ENCODE peak calls at places on chromosomes 1 and 21, in six cellular contexts. P is lower lobe of right lung, V is SW 1271, K is uterus, Q is psoas muscle, L is Calu3. N is an unnamed sample.

GRCh38 chr1:150764617-150765090 is 924 bp downstream of the CTSS start:
- DNase-seq in Q (no peak), P (no peak), K (no peak), L (peak; percentile 12), V (no peak), N (peak; percentile 42)

GRCh38 chr1:109905520-109905919 is 5.1 kb upstream of the CSF1 start:
- DNase-seq in V (no peak), K (no peak), Q (no peak), L (no peak), P (no peak), N (no peak)

GRCh38 chr21:44500111-44500510 is 39.9 kb downstream of the KRTAP10-1 start:
- DNase-seq in P (no peak), K (no peak), Q (no peak), V (no peak), L (no peak), N (no peak)

GRCh38 chr1:151288502-151288901 is 6.4 kb downstream of the ZNF687 start:
- DNase-seq in V (no peak), Q (no peak), L (no peak), K (no peak), P (no peak), N (no peak)

GRCh38 chr21:45011911-45012660 is 62.3 kb upstream of the ADARB1 start:
- DNase-seq in Q (peak; percentile 62), K (peak; percentile 31), V (peak; percentile 85), P (peak; percentile 36), L (peak; percentile 58), N (peak; percentile 83)

GRCh38 chr1:58465825-58466617 is 80.5 kb downstream of the OMA1 start:
- DNase-seq in V (no peak), K (no peak), P (no peak), L (no peak), Q (no peak), N (no peak)

GRCh38 chr1:9078035-9078948 is 8.9 kb upstream of the SLC2A5 start:
- DNase-seq in Q (no peak), K (no peak), L (no peak), P (no peak), V (no peak), N (no peak)

GRCh38 chr1:197063212-197063611 is 3.8 kb downstream of the F13B start:
- DNase-seq in K (no peak), P (no peak), L (no peak), V (no peak), Q (no peak), N (no peak)

GRCh38 chr1:192530254-192530653 is 45.3 kb upstream of the RGS1 start:
- DNase-seq in Q (no peak), P (no peak), L (no peak), V (no peak), K (no peak), N (no peak)

GRCh38 chr1:63713627-63714481 is 60.0 kb upstream of the ROR1 start:
- DNase-seq in K (no peak), P (no peak), V (no peak), L (no peak), Q (no peak), N (peak; percentile 43)

GRCh38 chr1:24253569-24253968 is 65.6 kb upstream of the GRHL3 start:
- DNase-seq in P (no peak), Q (no peak), L (no peak), V (no peak), K (no peak), N (no peak)

GRCh38 chr1:7747605-7748004 is 23.5 kb upstream of the VAMP3 start:
- DNase-seq in Q (no peak), L (no peak), K (no peak), P (no peak), V (no peak), N (no peak)

GRCh38 chr1:61182049-61182448 is 99.7 kb downstream of the NFIA start:
- DNase-seq in V (no peak), Q (no peak), L (no peak), P (no peak), K (no peak), N (no peak)

GRCh38 chr1:185957441-185958363 is 223.5 kb downstream of the HMCN1 start:
- DNase-seq in K (no peak), L (no peak), V (no peak), P (no peak), Q (no peak), N (no peak)

GRCh38 chr21:40730051-40730760 is 116.8 kb downstream of the DSCAM start:
- DNase-seq in L (no peak), Q (no peak), V (no peak), P (no peak), K (no peak), N (no peak)

GRCh38 chr21:45290948-45291612 is 3.4 kb upstream of the POFUT2 start:
- DNase-seq in P (peak; percentile 18), Q (no peak), K (no peak), L (no peak), V (no peak), N (no peak)

GRCh38 chr1:169546087-169546995 is 39.9 kb downstream of the F5 start:
- DNase-seq in L (peak; percentile 74), K (peak; percentile 65), V (no peak), P (no peak), Q (no peak), N (peak; percentile 44)

GRCh38 chr1:154474802-154475201 is 27.2 kb upstream of the TDRD10 start:
- DNase-seq in Q (no peak), K (no peak), L (peak; percentile 88), V (no peak), P (peak; percentile 75), N (peak; percentile 45)

GRCh38 chr1:218481116-218481775 is 136.1 kb downstream of the TGFB2 start:
- DNase-seq in L (no peak), V (no peak), K (no peak), Q (no peak), P (no peak), N (peak; percentile 68)

GRCh38 chr1:27650527-27651175 is 15.7 kb upstream of the FGR start:
- DNase-seq in L (no peak), K (no peak), V (no peak), Q (no peak), P (no peak), N (peak; percentile 73)

GRCh38 chr1:88883156-88883555 is 8.2 kb downstream of the GTF2B start:
- DNase-seq in V (no peak), P (no peak), Q (no peak), K (no peak), L (no peak), N (peak; percentile 28)

N was measured in PC-9.